ENCODE peak calls at places on chromosomes 7 and 10, in eight cellular contexts. W is epithelial cell of esophagus, K is left lobe of liver, J is iPS DF 19.7, G is HCT116, H is ELF-1, L is H9, M is Ammon's horn. F is an unnamed sample.

GRCh38 chr10:119308556-119309422 is 101.4 kb downstream of the GRK5 start:
- DNase-seq in W (no peak), K (no peak), J (no peak), G (no peak), H (no peak), L (no peak), M (no peak), F (no peak)

GRCh38 chr10:123331438-123331837 is 177.2 kb downstream of the BUB3 start:
- DNase-seq in W (peak), K (no peak), J (no peak), G (no peak), H (no peak), L (no peak), M (peak), F (peak)

GRCh38 chr7:98163704-98164478 is 47.3 kb upstream of the BHLHA15 start:
- DNase-seq in W (peak), K (peak), J (no peak), G (no peak), H (no peak), L (no peak), M (no peak), F (no peak)

GRCh38 chr7:86788948-86789347 is 145.2 kb downstream of the GRM3 start:
- DNase-seq in W (no peak), K (no peak), J (no peak), G (no peak), H (no peak), L (no peak), M (no peak), F (no peak)

GRCh38 chr7:142153400-142153799 is 41.9 kb downstream of the MGAM2 start:
- DNase-seq in W (peak), K (no peak), J (no peak), G (no peak), H (no peak), L (no peak), M (no peak), F (peak)

GRCh38 chr7:36827914-36828313 is 103.6 kb upstream of the AOAH start:
- DNase-seq in W (peak), K (no peak), J (no peak), G (no peak), H (no peak), L (no peak), M (peak), F (no peak)

GRCh38 chr10:9018161-9018843 is 963.8 kb downstream of the GATA3 start:
- DNase-seq in W (no peak), K (no peak), J (no peak), G (no peak), H (no peak), L (no peak), M (no peak), F (no peak)

GRCh38 chr10:114301951-114302710 is 63.1 kb downstream of the VWA2 start:
- DNase-seq in W (no peak), K (no peak), J (no peak), G (no peak), H (peak), L (no peak), M (no peak), F (no peak)

GRCh38 chr10:127815147-127815546 is 77.6 kb downstream of the CLRN3 start:
- DNase-seq in W (no peak), K (no peak), J (no peak), G (no peak), H (no peak), L (no peak), M (no peak), F (no peak)

GRCh38 chr7:67764312-67764711 is 767.7 kb downstream of the TYW1 start:
- DNase-seq in W (no peak), K (peak), J (no peak), G (no peak), H (no peak), L (no peak), M (no peak), F (peak)

GRCh38 chr7:54345746-54346145 is 196.4 kb upstream of the VSTM2A start:
- DNase-seq in W (no peak), K (no peak), J (no peak), G (no peak), H (no peak), L (no peak), M (no peak), F (no peak)

GRCh38 chr10:97399843-97400545 is 1.1 kb downstream of the RRP12 start:
- DNase-seq in W (peak), K (no peak), J (no peak), G (peak), H (peak), L (no peak), M (no peak), F (peak)

GRCh38 chr7:19944363-19945120 is 171.1 kb upstream of the TMEM196 start:
- DNase-seq in W (no peak), K (no peak), J (no peak), G (peak), H (no peak), L (no peak), M (no peak), F (no peak)

GRCh38 chr10:46229144-46229563 is 57.6 kb upstream of the ANTXRL start:
- DNase-seq in W (no peak), K (peak), J (no peak), G (no peak), H (peak), L (peak), M (no peak), F (peak)

GRCh38 chr10:30436200-30436599 is 2.2 kb downstream of the MAP3K8 start:
- DNase-seq in W (peak), K (no peak), J (no peak), G (no peak), H (peak), L (peak), M (peak), F (no peak)

GRCh38 chr7:117190746-117191435 is 132.0 kb downstream of the WNT2 start:
- DNase-seq in W (no peak), K (no peak), J (no peak), G (no peak), H (no peak), L (no peak), M (no peak), F (no peak)

F was measured in HepG2.